ENCODE peak calls at places on chromosomes 1 and 21, in nine cellular contexts. One of them, this sample, is unnamed.

GRCh38 chr1:209873067-209873810 is 45.5 kb downstream of the UTP25 start:
- DNase-seq in skeletal muscle cell: peak
- DNase-seq in iPS-NIHi11: no peak
- DNase-seq in activated naive CD4-positive, alpha-beta T cell treated with anti-CD3 and anti-CD28 coated beads, Interleukin-2, amount 50 U/mL, for 72 hours: no peak
- DNase-seq in effector CD4-positive, alpha-beta T cell: no peak
- DNase-seq in NB4: no peak
- DNase-seq in stimulated activated CD8-positive, alpha-beta memory T cell treated with anti-CD3 and anti-CD28 coated beads, Interleukin-15, amount 100 ng/mL, for 1 hour: no peak
- DNase-seq in NCI-H460: no peak
- DNase-seq in effector memory CD8-positive, alpha-beta T cell: no peak
- DNase-seq in this sample: no peak

GRCh38 chr21:45769896-45770295 is 126.4 kb downstream of the PCBP3 start:
- DNase-seq in activated naive CD4-positive, alpha-beta T cell treated with anti-CD3 and anti-CD28 coated beads, Interleukin-2, amount 50 U/mL, for 72 hours: no peak
- DNase-seq in effector memory CD8-positive, alpha-beta T cell: no peak
- DNase-seq in NB4: no peak
- DNase-seq in skeletal muscle cell: no peak
- DNase-seq in effector CD4-positive, alpha-beta T cell: no peak
- DNase-seq in NCI-H460: no peak
- DNase-seq in iPS-NIHi11: no peak
- DNase-seq in stimulated activated CD8-positive, alpha-beta memory T cell treated with anti-CD3 and anti-CD28 coated beads, Interleukin-15, amount 100 ng/mL, for 1 hour: no peak
- DNase-seq in this sample: no peak

GRCh38 chr1:172279951-172280350 is 140.5 kb upstream of the C1orf105 start:
- DNase-seq in effector CD4-positive, alpha-beta T cell: no peak
- DNase-seq in iPS-NIHi11: no peak
- DNase-seq in NCI-H460: no peak
- DNase-seq in skeletal muscle cell: no peak
- DNase-seq in NB4: no peak
- DNase-seq in effector memory CD8-positive, alpha-beta T cell: no peak
- DNase-seq in stimulated activated CD8-positive, alpha-beta memory T cell treated with anti-CD3 and anti-CD28 coated beads, Interleukin-15, amount 100 ng/mL, for 1 hour: no peak
- DNase-seq in activated naive CD4-positive, alpha-beta T cell treated with anti-CD3 and anti-CD28 coated beads, Interleukin-2, amount 50 U/mL, for 72 hours: no peak
- DNase-seq in this sample: no peak

GRCh38 chr1:227900571-227901051 is 47.1 kb downstream of the WNT9A start:
- DNase-seq in NCI-H460: no peak
- DNase-seq in effector memory CD8-positive, alpha-beta T cell: no peak
- DNase-seq in activated naive CD4-positive, alpha-beta T cell treated with anti-CD3 and anti-CD28 coated beads, Interleukin-2, amount 50 U/mL, for 72 hours: peak
- DNase-seq in skeletal muscle cell: no peak
- DNase-seq in stimulated activated CD8-positive, alpha-beta memory T cell treated with anti-CD3 and anti-CD28 coated beads, Interleukin-15, amount 100 ng/mL, for 1 hour: no peak
- DNase-seq in iPS-NIHi11: no peak
- DNase-seq in NB4: no peak
- DNase-seq in effector CD4-positive, alpha-beta T cell: no peak
- DNase-seq in this sample: no peak

GRCh38 chr1:84998642-84999280 is 1.8 kb upstream of the MCOLN2 start:
- DNase-seq in NB4: peak
- DNase-seq in iPS-NIHi11: no peak
- DNase-seq in skeletal muscle cell: no peak
- DNase-seq in stimulated activated CD8-positive, alpha-beta memory T cell treated with anti-CD3 and anti-CD28 coated beads, Interleukin-15, amount 100 ng/mL, for 1 hour: peak
- DNase-seq in activated naive CD4-positive, alpha-beta T cell treated with anti-CD3 and anti-CD28 coated beads, Interleukin-2, amount 50 U/mL, for 72 hours: no peak
- DNase-seq in NCI-H460: no peak
- DNase-seq in effector CD4-positive, alpha-beta T cell: peak
- DNase-seq in effector memory CD8-positive, alpha-beta T cell: peak
- DNase-seq in this sample: no peak

GRCh38 chr21:33686386-33686785 is 44.1 kb downstream of the ITSN1 start:
- DNase-seq in stimulated activated CD8-positive, alpha-beta memory T cell treated with anti-CD3 and anti-CD28 coated beads, Interleukin-15, amount 100 ng/mL, for 1 hour: no peak
- DNase-seq in iPS-NIHi11: no peak
- DNase-seq in NCI-H460: no peak
- DNase-seq in NB4: no peak
- DNase-seq in activated naive CD4-positive, alpha-beta T cell treated with anti-CD3 and anti-CD28 coated beads, Interleukin-2, amount 50 U/mL, for 72 hours: no peak
- DNase-seq in skeletal muscle cell: no peak
- DNase-seq in effector CD4-positive, alpha-beta T cell: no peak
- DNase-seq in effector memory CD8-positive, alpha-beta T cell: no peak
- DNase-seq in this sample: no peak

GRCh38 chr1:50189369-50189768 is 80.6 kb downstream of the ELAVL4 start:
- DNase-seq in stimulated activated CD8-positive, alpha-beta memory T cell treated with anti-CD3 and anti-CD28 coated beads, Interleukin-15, amount 100 ng/mL, for 1 hour: no peak
- DNase-seq in effector memory CD8-positive, alpha-beta T cell: no peak
- DNase-seq in effector CD4-positive, alpha-beta T cell: no peak
- DNase-seq in NCI-H460: no peak
- DNase-seq in iPS-NIHi11: no peak
- DNase-seq in activated naive CD4-positive, alpha-beta T cell treated with anti-CD3 and anti-CD28 coated beads, Interleukin-2, amount 50 U/mL, for 72 hours: no peak
- DNase-seq in NB4: no peak
- DNase-seq in skeletal muscle cell: no peak
- DNase-seq in this sample: no peak

GRCh38 chr21:23887709-23888303 is 1719.5 kb downstream of the MRPL39 start:
- DNase-seq in NCI-H460: peak
- DNase-seq in stimulated activated CD8-positive, alpha-beta memory T cell treated with anti-CD3 and anti-CD28 coated beads, Interleukin-15, amount 100 ng/mL, for 1 hour: no peak
- DNase-seq in iPS-NIHi11: no peak
- DNase-seq in effector memory CD8-positive, alpha-beta T cell: peak
- DNase-seq in activated naive CD4-positive, alpha-beta T cell treated with anti-CD3 and anti-CD28 coated beads, Interleukin-2, amount 50 U/mL, for 72 hours: no peak
- DNase-seq in NB4: peak
- DNase-seq in skeletal muscle cell: no peak
- DNase-seq in effector CD4-positive, alpha-beta T cell: no peak
- DNase-seq in this sample: no peak

GRCh38 chr1:209435654-209436566 is 147.6 kb upstream of the CAMK1G start:
- DNase-seq in activated naive CD4-positive, alpha-beta T cell treated with anti-CD3 and anti-CD28 coated beads, Interleukin-2, amount 50 U/mL, for 72 hours: no peak
- DNase-seq in skeletal muscle cell: no peak
- DNase-seq in NB4: peak
- DNase-seq in stimulated activated CD8-positive, alpha-beta memory T cell treated with anti-CD3 and anti-CD28 coated beads, Interleukin-15, amount 100 ng/mL, for 1 hour: no peak
- DNase-seq in effector CD4-positive, alpha-beta T cell: no peak
- DNase-seq in NCI-H460: peak
- DNase-seq in effector memory CD8-positive, alpha-beta T cell: no peak
- DNase-seq in iPS-NIHi11: peak
- DNase-seq in this sample: peak

GRCh38 chr1:214445201-214445600 is 106.2 kb downstream of the PTPN14 start:
- DNase-seq in NCI-H460: no peak
- DNase-seq in iPS-NIHi11: no peak
- DNase-seq in skeletal muscle cell: no peak
- DNase-seq in effector CD4-positive, alpha-beta T cell: no peak
- DNase-seq in stimulated activated CD8-positive, alpha-beta memory T cell treated with anti-CD3 and anti-CD28 coated beads, Interleukin-15, amount 100 ng/mL, for 1 hour: no peak
- DNase-seq in activated naive CD4-positive, alpha-beta T cell treated with anti-CD3 and anti-CD28 coated beads, Interleukin-2, amount 50 U/mL, for 72 hours: no peak
- DNase-seq in NB4: no peak
- DNase-seq in effector memory CD8-positive, alpha-beta T cell: no peak
- DNase-seq in this sample: no peak

GRCh38 chr1:169941982-169942830 is 48.5 kb upstream of the SCYL3 start:
- DNase-seq in NCI-H460: no peak
- DNase-seq in stimulated activated CD8-positive, alpha-beta memory T cell treated with anti-CD3 and anti-CD28 coated beads, Interleukin-15, amount 100 ng/mL, for 1 hour: no peak
- DNase-seq in iPS-NIHi11: no peak
- DNase-seq in skeletal muscle cell: no peak
- DNase-seq in activated naive CD4-positive, alpha-beta T cell treated with anti-CD3 and anti-CD28 coated beads, Interleukin-2, amount 50 U/mL, for 72 hours: no peak
- DNase-seq in effector memory CD8-positive, alpha-beta T cell: no peak
- DNase-seq in NB4: no peak
- DNase-seq in effector CD4-positive, alpha-beta T cell: no peak
- DNase-seq in this sample: no peak

GRCh38 chr1:33131191-33131590 is 50.2 kb downstream of the AZIN2 start:
- DNase-seq in iPS-NIHi11: no peak
- DNase-seq in activated naive CD4-positive, alpha-beta T cell treated with anti-CD3 and anti-CD28 coated beads, Interleukin-2, amount 50 U/mL, for 72 hours: no peak
- DNase-seq in skeletal muscle cell: no peak
- DNase-seq in NB4: no peak
- DNase-seq in effector CD4-positive, alpha-beta T cell: no peak
- DNase-seq in stimulated activated CD8-positive, alpha-beta memory T cell treated with anti-CD3 and anti-CD28 coated beads, Interleukin-15, amount 100 ng/mL, for 1 hour: no peak
- DNase-seq in effector memory CD8-positive, alpha-beta T cell: no peak
- DNase-seq in NCI-H460: no peak
- DNase-seq in this sample: no peak

GRCh38 chr21:45745256-45745655 is 101.7 kb downstream of the PCBP3 start:
- DNase-seq in skeletal muscle cell: no peak
- DNase-seq in effector CD4-positive, alpha-beta T cell: no peak
- DNase-seq in activated naive CD4-positive, alpha-beta T cell treated with anti-CD3 and anti-CD28 coated beads, Interleukin-2, amount 50 U/mL, for 72 hours: no peak
- DNase-seq in NB4: no peak
- DNase-seq in NCI-H460: no peak
- DNase-seq in iPS-NIHi11: no peak
- DNase-seq in stimulated activated CD8-positive, alpha-beta memory T cell treated with anti-CD3 and anti-CD28 coated beads, Interleukin-15, amount 100 ng/mL, for 1 hour: no peak
- DNase-seq in effector memory CD8-positive, alpha-beta T cell: no peak
- DNase-seq in this sample: no peak

GRCh38 chr1:96183928-96184327 is 537.7 kb upstream of the PTBP2 start:
- DNase-seq in effector CD4-positive, alpha-beta T cell: no peak
- DNase-seq in effector memory CD8-positive, alpha-beta T cell: no peak
- DNase-seq in NB4: no peak
- DNase-seq in iPS-NIHi11: no peak
- DNase-seq in stimulated activated CD8-positive, alpha-beta memory T cell treated with anti-CD3 and anti-CD28 coated beads, Interleukin-15, amount 100 ng/mL, for 1 hour: no peak
- DNase-seq in NCI-H460: no peak
- DNase-seq in activated naive CD4-positive, alpha-beta T cell treated with anti-CD3 and anti-CD28 coated beads, Interleukin-2, amount 50 U/mL, for 72 hours: no peak
- DNase-seq in skeletal muscle cell: no peak
- DNase-seq in this sample: no peak

GRCh38 chr1:41045740-41046139 is 24.2 kb upstream of the SLFNL1 start:
- DNase-seq in activated naive CD4-positive, alpha-beta T cell treated with anti-CD3 and anti-CD28 coated beads, Interleukin-2, amount 50 U/mL, for 72 hours: no peak
- DNase-seq in NB4: no peak
- DNase-seq in NCI-H460: no peak
- DNase-seq in skeletal muscle cell: peak
- DNase-seq in effector CD4-positive, alpha-beta T cell: no peak
- DNase-seq in effector memory CD8-positive, alpha-beta T cell: no peak
- DNase-seq in stimulated activated CD8-positive, alpha-beta memory T cell treated with anti-CD3 and anti-CD28 coated beads, Interleukin-15, amount 100 ng/mL, for 1 hour: no peak
- DNase-seq in iPS-NIHi11: peak
- DNase-seq in this sample: no peak

GRCh38 chr1:210821615-210822014 is 312.3 kb downstream of the KCNH1 start:
- DNase-seq in NCI-H460: no peak
- DNase-seq in effector memory CD8-positive, alpha-beta T cell: no peak
- DNase-seq in stimulated activated CD8-positive, alpha-beta memory T cell treated with anti-CD3 and anti-CD28 coated beads, Interleukin-15, amount 100 ng/mL, for 1 hour: no peak
- DNase-seq in effector CD4-positive, alpha-beta T cell: no peak
- DNase-seq in NB4: no peak
- DNase-seq in iPS-NIHi11: no peak
- DNase-seq in skeletal muscle cell: no peak
- DNase-seq in activated naive CD4-positive, alpha-beta T cell treated with anti-CD3 and anti-CD28 coated beads, Interleukin-2, amount 50 U/mL, for 72 hours: no peak
- DNase-seq in this sample: no peak

GRCh38 chr1:116984406-116985160 is 17.0 kb upstream of the CD101 start:
- DNase-seq in effector CD4-positive, alpha-beta T cell: no peak
- DNase-seq in iPS-NIHi11: no peak
- DNase-seq in activated naive CD4-positive, alpha-beta T cell treated with anti-CD3 and anti-CD28 coated beads, Interleukin-2, amount 50 U/mL, for 72 hours: no peak
- DNase-seq in stimulated activated CD8-positive, alpha-beta memory T cell treated with anti-CD3 and anti-CD28 coated beads, Interleukin-15, amount 100 ng/mL, for 1 hour: no peak
- DNase-seq in NB4: no peak
- DNase-seq in effector memory CD8-positive, alpha-beta T cell: no peak
- DNase-seq in NCI-H460: no peak
- DNase-seq in skeletal muscle cell: no peak
- DNase-seq in this sample: no peak

GRCh38 chr1:17531682-17532487 is 7.6 kb upstream of the ARHGEF10L start:
- DNase-seq in activated naive CD4-positive, alpha-beta T cell treated with anti-CD3 and anti-CD28 coated beads, Interleukin-2, amount 50 U/mL, for 72 hours: no peak
- DNase-seq in effector CD4-positive, alpha-beta T cell: no peak
- DNase-seq in NB4: no peak
- DNase-seq in stimulated activated CD8-positive, alpha-beta memory T cell treated with anti-CD3 and anti-CD28 coated beads, Interleukin-15, amount 100 ng/mL, for 1 hour: no peak
- DNase-seq in NCI-H460: no peak
- DNase-seq in skeletal muscle cell: no peak
- DNase-seq in effector memory CD8-positive, alpha-beta T cell: no peak
- DNase-seq in iPS-NIHi11: peak
- DNase-seq in this sample: no peak

GRCh38 chr1:205664399-205665108 is 15.8 kb downstream of the SLC45A3 start:
- DNase-seq in activated naive CD4-positive, alpha-beta T cell treated with anti-CD3 and anti-CD28 coated beads, Interleukin-2, amount 50 U/mL, for 72 hours: no peak
- DNase-seq in NB4: no peak
- DNase-seq in effector memory CD8-positive, alpha-beta T cell: no peak
- DNase-seq in effector CD4-positive, alpha-beta T cell: no peak
- DNase-seq in NCI-H460: no peak
- DNase-seq in iPS-NIHi11: peak
- DNase-seq in skeletal muscle cell: no peak
- DNase-seq in stimulated activated CD8-positive, alpha-beta memory T cell treated with anti-CD3 and anti-CD28 coated beads, Interleukin-15, amount 100 ng/mL, for 1 hour: no peak
- DNase-seq in this sample: no peak

GRCh38 chr1:61244114-61244513 is 161.8 kb downstream of the NFIA start:
- DNase-seq in effector memory CD8-positive, alpha-beta T cell: no peak
- DNase-seq in NCI-H460: no peak
- DNase-seq in activated naive CD4-positive, alpha-beta T cell treated with anti-CD3 and anti-CD28 coated beads, Interleukin-2, amount 50 U/mL, for 72 hours: no peak
- DNase-seq in stimulated activated CD8-positive, alpha-beta memory T cell treated with anti-CD3 and anti-CD28 coated beads, Interleukin-15, amount 100 ng/mL, for 1 hour: no peak
- DNase-seq in effector CD4-positive, alpha-beta T cell: no peak
- DNase-seq in NB4: peak
- DNase-seq in iPS-NIHi11: no peak
- DNase-seq in skeletal muscle cell: peak
- DNase-seq in this sample: no peak

GRCh38 chr1:13582713-13583443 is 754 bp upstream of the PDPN start:
- DNase-seq in stimulated activated CD8-positive, alpha-beta memory T cell treated with anti-CD3 and anti-CD28 coated beads, Interleukin-15, amount 100 ng/mL, for 1 hour: no peak
- DNase-seq in activated naive CD4-positive, alpha-beta T cell treated with anti-CD3 and anti-CD28 coated beads, Interleukin-2, amount 50 U/mL, for 72 hours: no peak
- DNase-seq in NCI-H460: no peak
- DNase-seq in effector memory CD8-positive, alpha-beta T cell: no peak
- DNase-seq in skeletal muscle cell: no peak
- DNase-seq in NB4: no peak
- DNase-seq in effector CD4-positive, alpha-beta T cell: no peak
- DNase-seq in iPS-NIHi11: peak
- DNase-seq in this sample: no peak

GRCh38 chr1:14265515-14265914 is 333.0 kb upstream of the KAZN start:
- DNase-seq in activated naive CD4-positive, alpha-beta T cell treated with anti-CD3 and anti-CD28 coated beads, Interleukin-2, amount 50 U/mL, for 72 hours: no peak
- DNase-seq in skeletal muscle cell: no peak
- DNase-seq in stimulated activated CD8-positive, alpha-beta memory T cell treated with anti-CD3 and anti-CD28 coated beads, Interleukin-15, amount 100 ng/mL, for 1 hour: no peak
- DNase-seq in effector memory CD8-positive, alpha-beta T cell: no peak
- DNase-seq in NCI-H460: no peak
- DNase-seq in effector CD4-positive, alpha-beta T cell: no peak
- DNase-seq in NB4: no peak
- DNase-seq in iPS-NIHi11: no peak
- DNase-seq in this sample: no peak

GRCh38 chr1:198663996-198664789 is 25.4 kb downstream of the PTPRC start:
- DNase-seq in stimulated activated CD8-positive, alpha-beta memory T cell treated with anti-CD3 and anti-CD28 coated beads, Interleukin-15, amount 100 ng/mL, for 1 hour: no peak
- DNase-seq in NCI-H460: no peak
- DNase-seq in skeletal muscle cell: no peak
- DNase-seq in effector memory CD8-positive, alpha-beta T cell: no peak
- DNase-seq in effector CD4-positive, alpha-beta T cell: no peak
- DNase-seq in NB4: peak
- DNase-seq in iPS-NIHi11: no peak
- DNase-seq in activated naive CD4-positive, alpha-beta T cell treated with anti-CD3 and anti-CD28 coated beads, Interleukin-2, amount 50 U/mL, for 72 hours: no peak
- DNase-seq in this sample: no peak

GRCh38 chr1:215567491-215568286 is 585 bp downstream of the KCTD3 start:
- DNase-seq in NCI-H460: peak
- DNase-seq in skeletal muscle cell: no peak
- DNase-seq in activated naive CD4-positive, alpha-beta T cell treated with anti-CD3 and anti-CD28 coated beads, Interleukin-2, amount 50 U/mL, for 72 hours: peak
- DNase-seq in NB4: peak
- DNase-seq in effector CD4-positive, alpha-beta T cell: no peak
- DNase-seq in effector memory CD8-positive, alpha-beta T cell: no peak
- DNase-seq in iPS-NIHi11: peak
- DNase-seq in stimulated activated CD8-positive, alpha-beta memory T cell treated with anti-CD3 and anti-CD28 coated beads, Interleukin-15, amount 100 ng/mL, for 1 hour: no peak
- DNase-seq in this sample: peak

GRCh38 chr1:16677552-16678423 is 11.0 kb upstream of the RNU1-3 start:
- DNase-seq in effector CD4-positive, alpha-beta T cell: no peak
- DNase-seq in activated naive CD4-positive, alpha-beta T cell treated with anti-CD3 and anti-CD28 coated beads, Interleukin-2, amount 50 U/mL, for 72 hours: peak
- DNase-seq in NB4: peak
- DNase-seq in effector memory CD8-positive, alpha-beta T cell: peak
- DNase-seq in stimulated activated CD8-positive, alpha-beta memory T cell treated with anti-CD3 and anti-CD28 coated beads, Interleukin-15, amount 100 ng/mL, for 1 hour: no peak
- DNase-seq in skeletal muscle cell: no peak
- DNase-seq in NCI-H460: peak
- DNase-seq in iPS-NIHi11: peak
- DNase-seq in this sample: peak

GRCh38 chr1:234545512-234546386 is 64.2 kb downstream of the IRF2BP2 start:
- DNase-seq in stimulated activated CD8-positive, alpha-beta memory T cell treated with anti-CD3 and anti-CD28 coated beads, Interleukin-15, amount 100 ng/mL, for 1 hour: no peak
- DNase-seq in skeletal muscle cell: no peak
- DNase-seq in effector CD4-positive, alpha-beta T cell: no peak
- DNase-seq in iPS-NIHi11: no peak
- DNase-seq in NCI-H460: no peak
- DNase-seq in effector memory CD8-positive, alpha-beta T cell: no peak
- DNase-seq in NB4: no peak
- DNase-seq in activated naive CD4-positive, alpha-beta T cell treated with anti-CD3 and anti-CD28 coated beads, Interleukin-2, amount 50 U/mL, for 72 hours: no peak
- DNase-seq in this sample: no peak

GRCh38 chr1:54786778-54787177 is 14.3 kb downstream of the TTC22 start:
- DNase-seq in effector CD4-positive, alpha-beta T cell: no peak
- DNase-seq in NB4: no peak
- DNase-seq in skeletal muscle cell: no peak
- DNase-seq in iPS-NIHi11: no peak
- DNase-seq in activated naive CD4-positive, alpha-beta T cell treated with anti-CD3 and anti-CD28 coated beads, Interleukin-2, amount 50 U/mL, for 72 hours: no peak
- DNase-seq in effector memory CD8-positive, alpha-beta T cell: no peak
- DNase-seq in stimulated activated CD8-positive, alpha-beta memory T cell treated with anti-CD3 and anti-CD28 coated beads, Interleukin-15, amount 100 ng/mL, for 1 hour: no peak
- DNase-seq in NCI-H460: no peak
- DNase-seq in this sample: no peak

GRCh38 chr1:117732065-117732789 is 126.4 kb downstream of the TENT5C start:
- DNase-seq in effector memory CD8-positive, alpha-beta T cell: no peak
- DNase-seq in stimulated activated CD8-positive, alpha-beta memory T cell treated with anti-CD3 and anti-CD28 coated beads, Interleukin-15, amount 100 ng/mL, for 1 hour: no peak
- DNase-seq in skeletal muscle cell: no peak
- DNase-seq in activated naive CD4-positive, alpha-beta T cell treated with anti-CD3 and anti-CD28 coated beads, Interleukin-2, amount 50 U/mL, for 72 hours: no peak
- DNase-seq in NCI-H460: no peak
- DNase-seq in NB4: no peak
- DNase-seq in iPS-NIHi11: no peak
- DNase-seq in effector CD4-positive, alpha-beta T cell: no peak
- DNase-seq in this sample: no peak

GRCh38 chr1:4052657-4053056 is 152.6 kb upstream of the C1orf174 start:
- DNase-seq in stimulated activated CD8-positive, alpha-beta memory T cell treated with anti-CD3 and anti-CD28 coated beads, Interleukin-15, amount 100 ng/mL, for 1 hour: no peak
- DNase-seq in NB4: no peak
- DNase-seq in activated naive CD4-positive, alpha-beta T cell treated with anti-CD3 and anti-CD28 coated beads, Interleukin-2, amount 50 U/mL, for 72 hours: no peak
- DNase-seq in effector CD4-positive, alpha-beta T cell: no peak
- DNase-seq in iPS-NIHi11: no peak
- DNase-seq in effector memory CD8-positive, alpha-beta T cell: no peak
- DNase-seq in skeletal muscle cell: no peak
- DNase-seq in NCI-H460: no peak
- DNase-seq in this sample: no peak

GRCh38 chr1:36845802-36846201 is 188.5 kb downstream of the GRIK3 start:
- DNase-seq in NCI-H460: no peak
- DNase-seq in effector CD4-positive, alpha-beta T cell: no peak
- DNase-seq in stimulated activated CD8-positive, alpha-beta memory T cell treated with anti-CD3 and anti-CD28 coated beads, Interleukin-15, amount 100 ng/mL, for 1 hour: no peak
- DNase-seq in effector memory CD8-positive, alpha-beta T cell: no peak
- DNase-seq in skeletal muscle cell: no peak
- DNase-seq in activated naive CD4-positive, alpha-beta T cell treated with anti-CD3 and anti-CD28 coated beads, Interleukin-2, amount 50 U/mL, for 72 hours: no peak
- DNase-seq in NB4: no peak
- DNase-seq in iPS-NIHi11: no peak
- DNase-seq in this sample: no peak

GRCh38 chr1:41719128-41719527 is 199.6 kb downstream of the HIVEP3 start:
- DNase-seq in NCI-H460: no peak
- DNase-seq in effector memory CD8-positive, alpha-beta T cell: no peak
- DNase-seq in stimulated activated CD8-positive, alpha-beta memory T cell treated with anti-CD3 and anti-CD28 coated beads, Interleukin-15, amount 100 ng/mL, for 1 hour: no peak
- DNase-seq in activated naive CD4-positive, alpha-beta T cell treated with anti-CD3 and anti-CD28 coated beads, Interleukin-2, amount 50 U/mL, for 72 hours: no peak
- DNase-seq in effector CD4-positive, alpha-beta T cell: no peak
- DNase-seq in iPS-NIHi11: no peak
- DNase-seq in skeletal muscle cell: no peak
- DNase-seq in NB4: no peak
- DNase-seq in this sample: no peak

This sample was measured in GM12891.